ENCODE peak calls at places on chromosome 3, in four cellular contexts. P is cardiac fibroblast, I is GM06990, S is NB4. O is an unnamed sample.

GRCh38 chr3:72238836-72239235 is 453.9 kb upstream of the PROK2 start:
- DNase-seq in P (no peak), S (no peak), I (no peak), O (no peak)

GRCh38 chr3:140529096-140529495 is 148.8 kb upstream of the TRIM42 start:
- DNase-seq in S (no peak), P (peak; percentile 73), I (no peak), O (no peak)

GRCh38 chr3:128506721-128507120 is 13.7 kb upstream of the GATA2 start:
- DNase-seq in S (no peak), I (no peak), P (no peak), O (no peak)

GRCh38 chr3:86774082-86774691 is 216.8 kb downstream of the VGLL3 start:
- DNase-seq in P (peak; percentile 73), I (no peak), S (peak; percentile 40), O (no peak)

GRCh38 chr3:177196473-177197040 is 725 bp downstream of the TBL1XR1 start:
- DNase-seq in S (peak; percentile 68), I (peak; percentile 72), P (peak; percentile 51), O (no peak)

GRCh38 chr3:7667774-7668173 is 806.9 kb downstream of the GRM7 start:
- DNase-seq in S (no peak), I (no peak), P (no peak), O (no peak)

GRCh38 chr3:31356941-31357340 is 175.8 kb upstream of the STT3B start:
- DNase-seq in S (peak; percentile 41), P (peak; percentile 75), I (no peak), O (no peak)

GRCh38 chr3:52056521-52056967 is at the start of gene DUSP7:
- DNase-seq in I (peak; percentile 83), P (peak; percentile 61), S (peak; percentile 84), O (no peak)

GRCh38 chr3:174295336-174295735 is 563.8 kb upstream of the NAALADL2 start:
- DNase-seq in S (no peak), I (no peak), P (no peak), O (no peak)

GRCh38 chr3:135106445-135106844 is 311.4 kb downstream of the EPHB1 start:
- DNase-seq in S (peak; percentile 43), I (no peak), P (peak; percentile 5), O (no peak)

GRCh38 chr3:5006755-5007202 is 27.5 kb downstream of the BHLHE40 start:
- DNase-seq in I (peak; percentile 83), S (no peak), P (peak; percentile 32), O (peak; percentile 96)

GRCh38 chr3:168123211-168124173 is 27.8 kb upstream of the GOLIM4 start:
- DNase-seq in I (no peak), S (no peak), P (no peak), O (no peak)

GRCh38 chr3:139326707-139327106 is 17.1 kb upstream of the MRPS22 start:
- DNase-seq in S (peak; percentile 40), P (no peak), I (no peak), O (no peak)

GRCh38 chr3:78707094-78707493 is 1060.7 kb downstream of the ROBO1 start:
- DNase-seq in S (no peak), P (no peak), I (no peak), O (no peak)

GRCh38 chr3:10459954-10460754 is 45.2 kb downstream of the ATP2B2 start:
- DNase-seq in P (peak; percentile 74), I (peak; percentile 26), S (peak; percentile 91), O (no peak)

GRCh38 chr3:191094057-191094456 is 105.0 kb upstream of the OSTN start:
- DNase-seq in I (no peak), S (no peak), P (peak; percentile 92), O (no peak)

GRCh38 chr3:13013994-13014754 is 59.1 kb downstream of the IQSEC1 start:
- DNase-seq in P (no peak), S (no peak), I (peak; percentile 70), O (no peak)

GRCh38 chr3:45838466-45838865 is 3.5 kb downstream of the LZTFL1 start:
- DNase-seq in I (no peak), P (no peak), S (no peak), O (no peak)

GRCh38 chr3:11145888-11146287 is 8.4 kb upstream of the HRH1 start:
- DNase-seq in P (peak; percentile 81), I (no peak), S (no peak), O (no peak)

GRCh38 chr3:81601707-81602305 is 159.6 kb downstream of the GBE1 start:
- DNase-seq in P (no peak), S (no peak), I (no peak), O (no peak)

GRCh38 chr3:78101363-78101762 is 1061.5 kb downstream of the ROBO2 start:
- DNase-seq in P (peak; percentile 32), S (no peak), I (no peak), O (no peak)

GRCh38 chr3:107992976-107993684 is 97.7 kb downstream of the CD47 start:
- DNase-seq in P (peak; percentile 86), S (no peak), I (no peak), O (no peak)

GRCh38 chr3:184480831-184481230 is 80.8 kb upstream of the EPHB3 start:
- DNase-seq in I (no peak), S (no peak), P (no peak), O (no peak)

GRCh38 chr3:188264231-188265213 is 110.6 kb downstream of the LPP start:
- DNase-seq in S (no peak), P (peak; percentile 70), I (no peak), O (no peak)

GRCh38 chr3:63861306-63861705 is 2.3 kb downstream of the THOC7 start:
- DNase-seq in S (no peak), I (no peak), P (no peak), O (no peak)

GRCh38 chr3:64291345-64291744 is 66.1 kb upstream of the PRICKLE2 start:
- DNase-seq in P (peak; percentile 97), I (no peak), S (peak; percentile 68), O (no peak)

GRCh38 chr3:40057077-40057476 is 247.7 kb downstream of the MYRIP start:
- DNase-seq in P (peak; percentile 27), S (no peak), I (no peak), O (no peak)

GRCh38 chr3:142987707-142988106 is 13.7 kb upstream of the U2SURP start:
- DNase-seq in P (peak; percentile 76), I (peak; percentile 27), S (no peak), O (no peak)

GRCh38 chr3:155495387-155495786 is 201.9 kb upstream of the STRIT1 start:
- DNase-seq in S (no peak), P (peak; percentile 3), I (no peak), O (no peak)

DNA sequence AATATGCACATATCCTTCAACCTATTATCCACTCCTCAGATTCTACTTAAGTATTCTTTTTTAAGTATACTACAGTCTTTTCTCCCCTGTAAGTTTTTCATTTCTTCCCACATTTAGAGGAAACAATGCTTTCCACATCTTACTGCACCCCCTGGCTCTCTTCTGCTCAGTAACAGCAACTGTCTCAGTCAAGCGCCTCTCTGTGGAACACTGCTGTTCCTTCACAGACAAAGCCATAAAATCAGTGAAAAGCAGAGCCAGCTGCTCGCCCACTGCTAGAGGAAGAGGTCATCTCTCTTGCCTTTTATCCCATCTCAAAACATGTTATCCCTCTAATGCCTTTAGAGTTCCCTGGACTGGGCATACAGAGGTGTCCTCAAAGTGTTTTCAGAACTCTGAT is 24.8 kb downstream of the SERP1 start:
- DNase-seq in S (no peak), P (no peak), I (no peak), O (no peak)
- TF ChIP-seq CTCF in S (no peak), P (no peak), I (no peak), O (no peak)

DNA sequence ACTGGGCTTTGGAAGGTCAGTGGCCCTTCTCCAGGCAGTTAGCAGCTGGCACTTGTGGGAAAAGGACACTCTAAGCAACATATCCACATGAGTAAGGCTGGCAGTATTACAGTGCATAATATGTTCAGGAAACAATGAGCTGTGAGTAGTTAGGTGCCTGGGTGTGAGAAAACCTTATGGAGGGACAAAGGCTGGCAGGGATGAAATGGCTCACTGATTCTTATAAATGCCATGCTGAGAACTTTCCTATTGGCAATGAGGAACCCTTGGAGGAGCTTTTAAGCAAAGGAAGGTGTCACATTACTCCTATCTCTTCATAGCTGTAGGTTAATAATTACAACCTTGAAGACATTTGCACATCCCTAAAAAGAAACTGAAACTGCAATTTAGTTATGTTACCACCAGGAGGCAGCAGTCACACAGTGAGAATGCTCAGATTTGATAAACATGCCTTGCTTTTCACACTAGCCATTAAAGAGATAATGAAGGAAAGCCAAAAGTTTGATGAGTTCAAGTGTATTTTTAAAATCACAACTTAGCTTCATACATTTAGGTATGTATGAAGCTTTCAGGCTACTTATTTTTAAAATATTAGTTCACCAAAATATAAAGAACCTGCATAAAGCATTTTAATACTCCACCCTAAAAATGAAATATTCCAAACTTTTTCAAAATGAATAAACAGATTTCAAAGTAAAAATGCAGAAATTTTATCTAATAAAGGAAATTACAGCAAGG is 136.6 kb upstream of the SLC2A2 start:
- DNase-seq in S (peak; percentile 63), P (peak; percentile 51), I (no peak), O (no peak)
- TF ChIP-seq CTCF in S (peak; percentile 50), P (peak; percentile 60), I (peak; percentile 75), O (peak; percentile 83)

DNA sequence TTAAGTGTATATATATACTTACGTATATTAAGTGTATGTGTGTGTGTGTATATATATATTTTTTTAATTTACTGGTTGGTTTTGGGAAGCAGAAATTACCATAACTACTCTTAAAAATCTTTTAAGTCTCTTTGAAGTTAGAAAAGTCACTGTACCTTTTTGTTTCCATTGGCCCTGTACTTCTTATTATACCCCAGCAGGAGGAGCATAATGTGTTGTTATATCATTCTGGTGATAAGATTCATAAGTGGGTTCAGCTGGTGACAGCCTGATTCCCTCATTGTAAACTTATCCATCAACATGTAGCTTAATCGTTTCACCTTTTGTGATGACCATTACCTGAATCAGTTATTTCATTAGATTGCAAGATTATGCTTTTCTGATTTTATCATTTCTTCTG is 30.8 kb downstream of the MLH1 start:
- DNase-seq in S (peak; percentile 9), I (no peak), P (peak; percentile 48), O (no peak)
- TF ChIP-seq CTCF in S (no peak), I (peak; percentile 24), P (peak; percentile 46), O (peak; percentile 20)

DNA sequence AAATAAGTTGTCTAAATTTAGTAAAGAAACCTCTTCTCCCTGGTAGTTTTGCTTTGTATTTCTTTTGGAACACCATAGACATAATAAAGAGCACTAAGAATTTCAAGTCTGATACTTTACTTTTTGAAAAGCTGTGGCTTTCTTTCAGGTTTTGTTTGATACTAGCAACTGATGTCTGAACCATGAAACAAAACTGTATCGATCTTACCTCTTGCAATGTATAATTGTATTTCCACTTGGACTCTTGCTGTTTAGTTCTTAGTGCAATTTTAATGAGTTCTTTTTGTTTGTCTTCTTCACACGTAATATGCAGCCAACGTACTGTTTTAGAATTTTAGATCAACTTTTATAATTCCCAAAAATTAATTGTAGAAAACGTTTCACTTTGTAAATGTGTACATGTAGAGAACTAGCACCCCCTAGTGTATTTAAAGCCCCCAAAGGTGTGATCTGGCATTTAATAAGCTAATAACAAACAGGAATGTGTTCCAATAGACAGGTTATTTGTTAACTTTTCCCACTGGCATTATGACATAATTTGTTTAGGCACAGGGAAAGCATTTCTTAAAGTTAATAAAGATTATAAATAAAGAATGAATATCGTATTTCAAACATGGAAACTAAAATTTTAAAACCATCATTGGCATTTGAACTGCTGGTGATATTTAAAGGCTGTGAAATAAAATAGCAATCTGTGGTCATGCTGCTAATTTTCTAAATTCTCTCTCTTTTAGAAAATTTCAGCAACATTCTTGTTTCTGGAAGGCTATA is 289.1 kb upstream of the DNAJC19 start:
- DNase-seq in P (peak; percentile 6), S (peak; percentile 5), I (no peak), O (no peak)
- TF ChIP-seq CTCF in P (no peak), S (no peak), I (peak; percentile 32), O (no peak)

O was measured in CD14-positive monocyte.